ENCODE peak calls at places on chromosome 19, in ten cellular contexts. A is fibroblast of pulmonary artery, U is RWPE1, Q is WTC11, I is heart left ventricle, O is AG10803, P is heart right ventricle, L is breast epithelium, W is MCF 10A, K is PC-3. D is an unnamed sample.

GRCh38 chr19:3281026-3281425 is 56.6 kb downstream of the CELF5 start:
- DNase-seq in A (no peak), U (no peak), Q (no peak), I (no peak), O (no peak), P (no peak), L (no peak), W (no peak), K (no peak), D (no peak)

GRCh38 chr19:48168689-48169088 is 1.5 kb downstream of the LIG1 start:
- DNase-seq in A (no peak), U (no peak), Q (no peak), I (no peak), O (no peak), P (no peak), L (no peak), W (no peak), K (no peak), D (no peak)

GRCh38 chr19:2331601-2332246 is 3.2 kb downstream of the SPPL2B start:
- DNase-seq in A (no peak), U (no peak), Q (no peak), I (no peak), O (no peak), P (no peak), L (no peak), W (no peak), K (no peak), D (no peak)

GRCh38 chr19:33464010-33464732 is 57.4 kb downstream of the PEPD start:
- DNase-seq in A (no peak), U (no peak), Q (no peak), I (no peak), O (no peak), P (no peak), L (peak), W (no peak), K (no peak), D (no peak)

GRCh38 chr19:19643158-19644053 is at the start of gene GMIP:
- DNase-seq in A (peak), U (peak), Q (peak), I (peak), O (peak), P (peak), L (peak), W (peak), K (peak), D (peak)

GRCh38 chr19:55118401-55118991 is 1.1 kb upstream of the PPP1R12C start:
- DNase-seq in A (peak), U (no peak), Q (peak), I (no peak), O (peak), P (peak), L (no peak), W (no peak), K (no peak), D (peak)

GRCh38 chr19:294819-295686 is 3.9 kb upstream of the PLPP2 start:
- DNase-seq in A (peak), U (peak), Q (peak), I (peak), O (peak), P (no peak), L (peak), W (peak), K (no peak), D (peak)

GRCh38 chr19:33580645-33581037 is 41.1 kb upstream of the CHST8 start:
- DNase-seq in A (no peak), U (no peak), Q (no peak), I (no peak), O (no peak), P (no peak), L (no peak), W (no peak), K (peak), D (no peak)

GRCh38 chr19:3682741-3683404 is 17.4 kb downstream of the PIP5K1C start:
- DNase-seq in A (peak), U (no peak), Q (no peak), I (no peak), O (no peak), P (no peak), L (no peak), W (peak), K (no peak), D (no peak)

GRCh38 chr19:45474191-45474940 is 6.6 kb downstream of the FOSB start:
- DNase-seq in A (peak), U (no peak), Q (no peak), I (no peak), O (no peak), P (no peak), L (no peak), W (no peak), K (no peak), D (no peak)

GRCh38 chr19:38812841-38813320 is at the start of gene LGALS4:
- DNase-seq in A (no peak), U (no peak), Q (no peak), I (no peak), O (no peak), P (no peak), L (no peak), W (no peak), K (no peak), D (no peak)

GRCh38 chr19:49256691-49257090 is 68.3 kb downstream of the SLC6A16 start:
- DNase-seq in A (peak), U (no peak), Q (no peak), I (no peak), O (no peak), P (no peak), L (no peak), W (no peak), K (no peak), D (no peak)

GRCh38 chr19:45419396-45419795 is 4.3 kb downstream of the ERCC1 start:
- DNase-seq in A (no peak), U (no peak), Q (no peak), I (peak), O (no peak), P (no peak), L (no peak), W (no peak), K (no peak), D (no peak)

GRCh38 chr19:40646564-40647254 is 43.7 kb downstream of the NUMBL start:
- DNase-seq in A (no peak), U (no peak), Q (no peak), I (no peak), O (peak), P (no peak), L (no peak), W (no peak), K (peak), D (no peak)

GRCh38 chr19:18340990-18341868 is 831 bp downstream of the PGPEP1 start:
- DNase-seq in A (peak), U (no peak), Q (peak), I (peak), O (peak), P (peak), L (peak), W (peak), K (peak), D (no peak)

GRCh38 chr19:6767081-6767356 is 216 bp downstream of the SH2D3A start:
- DNase-seq in A (no peak), U (peak), Q (no peak), I (no peak), O (no peak), P (no peak), L (no peak), W (peak), K (peak), D (no peak)

GRCh38 chr19:40217921-40218890 is at the start of gene TTC9B:
- DNase-seq in A (no peak), U (no peak), Q (peak), I (peak), O (no peak), P (no peak), L (no peak), W (no peak), K (no peak), D (peak)

GRCh38 chr19:47445937-47446402 is 25.7 kb downstream of the SLC8A2 start:
- DNase-seq in A (peak), U (no peak), Q (peak), I (peak), O (peak), P (no peak), L (no peak), W (no peak), K (peak), D (peak)

GRCh38 chr19:49859838-49860715 is 7.3 kb downstream of the PNKP start:
- DNase-seq in A (no peak), U (no peak), Q (no peak), I (peak), O (no peak), P (no peak), L (no peak), W (no peak), K (no peak), D (no peak)

GRCh38 chr19:53655042-53655665 is 23.4 kb downstream of the DPRX start:
- DNase-seq in A (no peak), U (no peak), Q (no peak), I (no peak), O (no peak), P (no peak), L (no peak), W (no peak), K (no peak), D (no peak)

GRCh38 chr19:38830039-38830733 is 1.4 kb downstream of the ECH1 start:
- DNase-seq in A (no peak), U (no peak), Q (no peak), I (no peak), O (peak), P (no peak), L (no peak), W (peak), K (peak), D (no peak)

GRCh38 chr19:56751078-56751489 is 79.5 kb upstream of the ZNF835 start:
- DNase-seq in A (no peak), U (no peak), Q (no peak), I (no peak), O (no peak), P (no peak), L (no peak), W (no peak), K (no peak), D (no peak)

GRCh38 chr19:33438987-33439781 is 65.7 kb downstream of the CEBPG start:
- DNase-seq in A (no peak), U (no peak), Q (no peak), I (peak), O (no peak), P (no peak), L (no peak), W (no peak), K (no peak), D (no peak)

GRCh38 chr19:39539165-39539518 is 819 bp downstream of the EID2 start:
- DNase-seq in A (peak), U (peak), Q (no peak), I (no peak), O (peak), P (no peak), L (no peak), W (no peak), K (peak), D (no peak)

GRCh38 chr19:52492201-52492960 is 35.1 kb upstream of the ZNF808 start:
- DNase-seq in A (no peak), U (no peak), Q (peak), I (no peak), O (no peak), P (no peak), L (no peak), W (no peak), K (no peak), D (peak)

GRCh38 chr19:16435999-16436650 is 35.6 kb downstream of the EPS15L1 start:
- DNase-seq in A (peak), U (no peak), Q (no peak), I (no peak), O (peak), P (no peak), L (no peak), W (no peak), K (no peak), D (no peak)

GRCh38 chr19:46976845-46977320 is 42.8 kb upstream of the NPAS1 start:
- DNase-seq in A (peak), U (no peak), Q (peak), I (no peak), O (peak), P (no peak), L (no peak), W (no peak), K (no peak), D (no peak)

GRCh38 chr19:5563008-5563431 is 4.7 kb downstream of the TINCR start:
- DNase-seq in A (no peak), U (no peak), Q (peak), I (no peak), O (no peak), P (no peak), L (no peak), W (no peak), K (no peak), D (no peak)
- TF ChIP-seq CTCF in A (no peak), U (no peak), Q (peak), I (no peak), O (no peak), P (no peak), L (no peak), W (no peak), K (peak), D (no peak)

GRCh38 chr19:32174386-32175113 is 170.9 kb upstream of the ZNF507 start:
- DNase-seq in A (no peak), U (no peak), Q (no peak), I (no peak), O (no peak), P (no peak), L (no peak), W (no peak), K (no peak), D (no peak)
- TF ChIP-seq CTCF in A (no peak), U (no peak), Q (no peak), I (no peak), O (no peak), P (no peak), L (no peak), W (no peak), K (no peak), D (no peak)

GRCh38 chr19:13363235-13363634 is 143.0 kb downstream of the CACNA1A start:
- DNase-seq in A (no peak), U (no peak), Q (no peak), I (no peak), O (no peak), P (no peak), L (no peak), W (no peak), K (no peak), D (no peak)

GRCh38 chr19:13370948-13371347 is 135.3 kb downstream of the CACNA1A start:
- DNase-seq in A (no peak), U (no peak), Q (no peak), I (no peak), O (no peak), P (no peak), L (no peak), W (no peak), K (no peak), D (no peak)

GRCh38 chr19:13363954-13364353 is 142.3 kb downstream of the CACNA1A start:
- DNase-seq in A (no peak), U (no peak), Q (no peak), I (no peak), O (no peak), P (no peak), L (no peak), W (no peak), K (no peak), D (no peak)

DNA sequence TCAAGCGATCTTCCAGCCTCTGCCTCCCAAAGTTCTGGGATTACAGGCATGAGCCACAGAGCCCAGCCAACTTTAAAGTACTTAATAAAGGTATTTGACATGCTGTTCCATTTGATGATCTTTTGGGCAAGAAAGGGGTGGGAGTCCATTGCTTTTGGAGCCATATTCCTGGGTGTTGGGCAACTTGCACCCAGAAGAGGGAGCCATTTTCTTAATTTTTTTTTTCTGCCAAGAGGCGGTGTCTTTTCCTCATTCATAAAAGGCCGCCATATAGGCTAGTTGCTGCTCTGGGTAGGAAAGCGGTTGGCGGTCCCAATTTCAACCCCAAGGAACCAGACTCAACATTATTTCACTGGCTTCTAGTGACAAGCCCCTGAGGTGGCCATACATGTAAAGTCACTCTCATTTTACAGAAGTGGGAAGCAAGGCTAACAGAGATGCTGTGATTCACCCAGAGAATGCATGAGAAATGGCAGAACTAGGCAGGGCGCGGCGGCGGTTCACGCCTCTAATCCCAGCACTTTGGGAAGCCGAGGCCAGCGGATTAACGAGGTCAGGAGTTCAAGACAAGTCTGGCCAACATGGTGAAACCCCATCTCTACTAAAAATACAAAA is 139.6 kb downstream of the CACNA1A start:
- DNase-seq in A (peak), U (peak), Q (peak), I (no peak), O (peak), P (no peak), L (no peak), W (peak), K (peak), D (peak)
- TF ChIP-seq CTCF in A (peak), U (peak), Q (peak), I (peak), O (peak), P (no peak), L (no peak), W (peak), K (peak), D (peak)

GRCh38 chr19:15154002-15154612 is 46.7 kb downstream of the NOTCH3 start:
- DNase-seq in A (peak), U (peak), Q (peak), I (no peak), O (peak), P (no peak), L (no peak), W (peak), K (peak), D (peak)
- TF ChIP-seq CTCF in A (peak), U (peak), Q (peak), I (peak), O (peak), P (peak), L (no peak), W (peak), K (peak), D (peak)